ENCODE peak calls at places on chromosomes 6 and 20, in six cellular contexts. H is MM.1S, F is GM23248, C is astrocyte, L is H9, X is fibroblast of lung. E is an unnamed sample. For H4K20me1, the result is how much of the 10 kb centered on the place peaks cover.

GRCh38 chr6:35725721-35726438 is 11.0 kb upstream of the ARMC12 start:
- DNase-seq in L (no peak), C (no peak), X (peak), F (peak), H (no peak), E (no peak)

GRCh38 chr20:57094991-57095390 is 171.4 kb downstream of the BMP7 start:
- DNase-seq in H (no peak), X (no peak), F (no peak), C (no peak), L (no peak), E (no peak)

GRCh38 chr6:80145509-80145908 is 39.0 kb downstream of the BCKDHB start:
- DNase-seq in L (no peak), X (no peak), F (no peak), H (peak), C (no peak), E (no peak)

GRCh38 chr6:159128978-159129377 is 40.2 kb upstream of the FNDC1 start:
- DNase-seq in X (no peak), C (no peak), F (no peak), H (no peak), L (no peak), E (no peak)

GRCh38 chr20:17971571-17972013 is 2.8 kb downstream of the MGME1 start:
- DNase-seq in L (no peak), H (peak), F (peak), X (peak), C (peak), E (no peak)

GRCh38 chr6:82131441-82131840 is 116.1 kb downstream of the IBTK start:
- DNase-seq in L (no peak), H (no peak), F (no peak), C (no peak), X (no peak), E (no peak)

GRCh38 chr6:31049518-31049917 is 39.2 kb downstream of the MUC22 start:
- DNase-seq in F (peak), X (peak), C (no peak), L (no peak), H (no peak), E (no peak)

GRCh38 chr6:167676000-167676665 is 150.6 kb upstream of the AFDN start:
- DNase-seq in X (peak), L (no peak), H (no peak), C (no peak), F (no peak), E (no peak)

GRCh38 chr6:139429559-139430150 is 55.2 kb upstream of the CITED2 start:
- DNase-seq in F (no peak), X (no peak), H (no peak), C (no peak), L (no peak), E (no peak)

GRCh38 chr20:5789827-5790226 is 39.6 kb downstream of the SHLD1 start:
- DNase-seq in L (no peak), C (no peak), H (no peak), X (no peak), F (no peak), E (no peak)

GRCh38 chr6:33419580-33420492 is at the start of gene SYNGAP1:
- DNase-seq in F (peak), H (no peak), L (peak), C (peak), X (peak), E (no peak)

GRCh38 chr20:32621071-32621913 is 36.2 kb upstream of the NOL4L start:
- DNase-seq in F (no peak), X (no peak), L (peak), H (no peak), C (no peak), E (no peak)

GRCh38 chr6:2222275-2222842 is 23.0 kb downstream of the GMDS start:
- DNase-seq in L (no peak), F (no peak), X (no peak), C (no peak), H (no peak), E (no peak)

GRCh38 chr6:3349388-3350251 is 90.9 kb downstream of the PSMG4 start:
- DNase-seq in X (no peak), C (no peak), F (peak), L (no peak), H (no peak), E (no peak)

GRCh38 chr6:166389119-166389518 is 6.4 kb upstream of the MPC1 start:
- DNase-seq in C (no peak), X (no peak), F (no peak), H (no peak), L (no peak), E (no peak)

GRCh38 chr6:108142240-108142639 is 23.6 kb upstream of the NR2E1 start:
- DNase-seq in H (no peak), X (no peak), C (no peak), F (no peak), L (no peak), E (no peak)

GRCh38 chr6:134636221-134636830 is 313.6 kb downstream of the ALDH8A1 start:
- DNase-seq in X (no peak), F (no peak), H (peak), L (no peak), C (no peak), E (no peak)

GRCh38 chr6:33748851-33749250 is 2.1 kb upstream of the IP6K3 start:
- DNase-seq in X (no peak), C (no peak), F (no peak), H (no peak), L (no peak), E (no peak)

GRCh38 chr20:50510706-50511401 is 671 bp downstream of the PTPN1 start:
- DNase-seq in C (no peak), H (peak), L (no peak), F (peak), X (no peak), E (no peak)
- H4K20me1 ChIP-seq in C (under half), H (under half), L (under half), F (under half), X (under half), E (under half)

GRCh38 chr20:58579069-58579818 is 64.0 kb upstream of the APCDD1L start:
- DNase-seq in H (no peak), X (no peak), C (no peak), L (no peak), F (no peak), E (no peak)

GRCh38 chr20:58576590-58576944 is 61.4 kb upstream of the APCDD1L start:
- DNase-seq in X (no peak), H (no peak), L (no peak), F (no peak), C (no peak), E (no peak)

GRCh38 chr20:58579819-58580492 is 64.8 kb upstream of the APCDD1L start:
- DNase-seq in H (no peak), C (no peak), F (no peak), X (no peak), L (no peak), E (no peak)

GRCh38 chr20:58577139-58577806 is 62.1 kb upstream of the APCDD1L start:
- DNase-seq in L (no peak), F (no peak), X (no peak), H (no peak), C (no peak), E (no peak)

GRCh38 chr20:58577871-58578615 is 62.8 kb upstream of the APCDD1L start:
- DNase-seq in F (no peak), C (no peak), X (no peak), L (no peak), H (no peak), E (no peak)
- H4K20me1 ChIP-seq in F (under half), C (under half), X (under half), L (under half), H (under half), E (under half)

DNA sequence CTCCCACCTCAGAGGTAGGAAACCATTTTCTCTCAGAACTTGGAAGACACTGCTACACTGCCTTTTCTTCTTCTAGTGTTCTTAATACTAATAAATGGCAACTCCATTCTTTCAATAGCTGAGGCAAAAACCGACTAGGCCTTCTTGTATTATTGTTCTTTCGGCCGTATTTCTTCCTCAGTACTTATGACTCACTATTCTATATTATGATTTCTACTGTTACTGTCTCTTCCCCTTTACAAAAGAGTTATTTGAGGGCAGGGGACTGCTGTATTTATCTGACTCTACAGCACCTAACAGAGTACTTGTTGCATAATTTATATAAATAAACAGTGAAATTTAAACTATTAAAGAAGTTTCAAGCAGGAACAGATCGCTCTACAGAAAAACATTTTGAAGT is 3.1 kb downstream of the DNAAF9 start:
- DNase-seq in L (no peak), H (no peak), X (peak), C (no peak), F (no peak), E (no peak)
- H4K20me1 ChIP-seq in L (under half), H (under half), X (under half), C (half or more), F (under half), E (under half)

DNA sequence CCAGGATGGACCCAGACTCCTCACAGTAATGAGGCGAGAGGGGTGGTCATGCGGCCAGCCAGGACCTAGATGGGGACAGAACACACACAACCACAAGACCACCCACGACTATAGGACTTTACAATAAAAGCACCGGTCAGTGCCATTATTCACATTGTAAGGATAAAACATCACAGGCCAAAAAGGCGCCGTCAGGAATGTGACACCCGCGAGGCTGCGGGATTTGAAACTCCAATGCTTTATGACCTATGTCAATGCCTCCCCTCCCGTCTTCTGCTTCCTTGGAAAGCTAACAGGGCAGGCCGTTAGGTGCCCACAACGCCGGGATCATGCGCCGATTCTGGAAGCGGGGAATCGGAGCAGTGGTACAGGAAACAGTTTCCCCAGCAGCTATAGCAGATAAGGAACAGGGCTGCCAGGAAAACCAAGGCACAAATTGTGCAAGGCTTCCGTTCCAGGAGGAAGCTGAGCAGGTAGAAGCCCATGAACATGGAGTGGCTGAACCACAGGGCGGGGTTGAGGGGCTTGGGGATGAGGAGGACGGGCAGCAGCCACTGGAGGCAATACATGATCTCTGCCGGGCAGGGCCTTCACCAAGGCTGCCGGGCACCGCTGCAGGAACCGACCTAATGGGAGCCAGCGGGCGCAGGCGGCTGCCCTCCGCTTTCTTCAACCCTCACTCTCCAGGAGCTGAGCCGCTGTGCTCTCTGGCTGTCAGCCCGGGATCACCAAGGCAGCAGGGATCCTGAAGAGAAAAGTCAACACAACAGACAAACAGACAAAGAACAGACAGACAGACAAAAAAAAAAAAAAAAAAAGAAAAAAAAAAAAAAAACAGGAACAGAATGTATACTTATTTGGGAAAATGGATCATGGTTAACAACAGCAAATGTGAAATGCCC is 2.2 kb upstream of the NNAT start:
- DNase-seq in X (no peak), L (no peak), C (no peak), H (no peak), F (no peak), E (no peak)
- H4K20me1 ChIP-seq in X (under half), L (under half), C (half or more), H (under half), F (under half), E (half or more)

DNA sequence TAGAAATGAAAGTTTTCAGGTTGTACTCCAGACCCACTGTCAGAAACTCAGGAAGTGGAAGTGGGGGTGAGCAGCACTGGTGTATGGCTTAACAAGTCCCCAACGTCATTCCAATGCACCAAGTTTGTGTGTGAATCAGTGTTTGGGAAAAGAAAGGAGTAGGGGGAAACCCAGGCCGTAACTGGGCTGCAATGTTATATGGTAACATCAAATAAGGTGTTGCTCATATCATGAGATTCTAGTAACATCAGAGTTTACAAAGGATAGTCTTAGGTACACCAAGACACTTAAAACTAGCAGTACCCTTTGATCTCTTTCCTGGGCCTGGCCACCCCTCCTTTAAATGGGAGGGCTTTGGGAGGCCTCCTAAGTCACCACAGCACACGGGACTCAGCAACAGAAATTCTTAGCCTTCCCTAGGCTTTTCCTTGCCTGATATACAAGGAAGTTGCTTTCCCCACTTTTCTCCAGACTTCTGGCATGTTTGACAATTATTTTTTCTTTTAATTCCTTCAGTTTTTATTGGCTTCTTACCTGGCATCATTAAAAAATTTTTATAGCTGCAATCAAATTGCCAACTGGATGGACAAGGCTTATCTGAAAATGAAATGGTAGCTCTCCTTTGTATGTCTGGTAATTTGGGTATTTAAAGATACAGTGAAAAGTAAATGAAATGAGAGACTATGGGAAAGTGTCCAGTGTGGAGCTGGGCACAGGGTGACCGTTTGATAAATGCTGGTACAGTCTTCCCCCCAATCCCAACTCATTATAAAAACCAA is 15.1 kb downstream of the E2F3 start:
- DNase-seq in F (no peak), H (no peak), C (no peak), X (no peak), L (no peak), E (no peak)
- H4K20me1 ChIP-seq in F (under half), H (under half), C (half or more), X (under half), L (under half), E (half or more)

E was measured in PC-9.